ENCODE peak calls at places on chromosomes 13 and 19, in four cellular contexts. O is SK-N-SH, K is A549, U is GM12878. R is an unnamed sample.

GRCh38 chr19:45960595-45961235 is 12.9 kb downstream of the NOVA2 start:
- DNase-seq in O (peak), K (no peak), U (no peak), R (no peak)

GRCh38 chr19:5153601-5154128 is 184.8 kb downstream of the KDM4B start:
- DNase-seq in O (peak), K (no peak), U (no peak), R (no peak)

GRCh38 chr13:49428041-49428763 is 15.7 kb downstream of the CAB39L start:
- DNase-seq in O (no peak), K (no peak), U (no peak), R (no peak)

GRCh38 chr19:45940515-45940805 is 25.9 kb upstream of the NANOS2 start:
- DNase-seq in O (no peak), K (no peak), U (no peak), R (no peak)

GRCh38 chr13:62185631-62186256 is 770.1 kb upstream of the PCDH20 start:
- DNase-seq in O (no peak), K (no peak), U (no peak), R (no peak)

GRCh38 chr19:49533551-49534488 is 6.0 kb downstream of the RCN3 start:
- DNase-seq in O (peak), K (peak), U (peak), R (no peak)

GRCh38 chr13:31982540-31982939 is 49.0 kb upstream of the FRY start:
- DNase-seq in O (peak), K (peak), U (no peak), R (peak)

GRCh38 chr19:41689993-41690800 is 2.1 kb upstream of the CEACAM7 start:
- DNase-seq in O (no peak), K (no peak), U (no peak), R (no peak)

GRCh38 chr13:25752957-25753540 is 298.8 kb downstream of the SHISA2 start:
- DNase-seq in O (no peak), K (no peak), U (no peak), R (no peak)

GRCh38 chr13:49082653-49083536 is 107.2 kb downstream of the FNDC3A start:
- DNase-seq in O (no peak), K (no peak), U (peak), R (no peak)

GRCh38 chr13:50149932-50150331 is 134.7 kb downstream of the KCNRG start:
- DNase-seq in O (no peak), K (no peak), U (no peak), R (no peak)

GRCh38 chr13:96417956-96418355 is 328.0 kb downstream of the HS6ST3 start:
- DNase-seq in O (peak), K (no peak), U (no peak), R (no peak)

GRCh38 chr19:48325265-48325910 is at the start of gene EMP3:
- DNase-seq in O (no peak), K (peak), U (peak), R (no peak)

GRCh38 chr19:4932711-4933110 is 23.4 kb downstream of the UHRF1 start:
- DNase-seq in O (no peak), K (no peak), U (no peak), R (no peak)

GRCh38 chr13:45196622-45197021 is 4.2 kb downstream of the KCTD4 start:
- DNase-seq in O (no peak), K (no peak), U (no peak), R (no peak)

GRCh38 chr13:43663474-43664090 is 123.2 kb downstream of the ENOX1 start:
- DNase-seq in O (no peak), K (no peak), U (no peak), R (no peak)

GRCh38 chr13:75308222-75308621 is 173.7 kb downstream of the TBC1D4 start:
- DNase-seq in O (no peak), K (no peak), U (no peak), R (no peak)
- TF ChIP-seq RAD21 in O (no peak), K (no peak), U (no peak), R (no peak)

GRCh38 chr19:38666662-38667448 is 19.4 kb downstream of the ACTN4 start:
- DNase-seq in O (no peak), K (no peak), U (no peak), R (no peak)
- TF ChIP-seq PBX3 in O (no peak), K (peak), U (no peak), R (no peak)

GRCh38 chr13:78131811-78132210 is 213.2 kb upstream of the EDNRB start:
- DNase-seq in O (no peak), K (no peak), U (no peak), R (no peak)

GRCh38 chr13:78133511-78133910 is 214.9 kb upstream of the EDNRB start:
- DNase-seq in O (peak), K (no peak), U (no peak), R (no peak)

GRCh38 chr13:78129850-78130249 is 211.2 kb upstream of the EDNRB start:
- DNase-seq in O (no peak), K (no peak), U (no peak), R (no peak)
- TF ChIP-seq RAD21 in O (no peak), K (no peak), U (no peak), R (no peak)

DNA sequence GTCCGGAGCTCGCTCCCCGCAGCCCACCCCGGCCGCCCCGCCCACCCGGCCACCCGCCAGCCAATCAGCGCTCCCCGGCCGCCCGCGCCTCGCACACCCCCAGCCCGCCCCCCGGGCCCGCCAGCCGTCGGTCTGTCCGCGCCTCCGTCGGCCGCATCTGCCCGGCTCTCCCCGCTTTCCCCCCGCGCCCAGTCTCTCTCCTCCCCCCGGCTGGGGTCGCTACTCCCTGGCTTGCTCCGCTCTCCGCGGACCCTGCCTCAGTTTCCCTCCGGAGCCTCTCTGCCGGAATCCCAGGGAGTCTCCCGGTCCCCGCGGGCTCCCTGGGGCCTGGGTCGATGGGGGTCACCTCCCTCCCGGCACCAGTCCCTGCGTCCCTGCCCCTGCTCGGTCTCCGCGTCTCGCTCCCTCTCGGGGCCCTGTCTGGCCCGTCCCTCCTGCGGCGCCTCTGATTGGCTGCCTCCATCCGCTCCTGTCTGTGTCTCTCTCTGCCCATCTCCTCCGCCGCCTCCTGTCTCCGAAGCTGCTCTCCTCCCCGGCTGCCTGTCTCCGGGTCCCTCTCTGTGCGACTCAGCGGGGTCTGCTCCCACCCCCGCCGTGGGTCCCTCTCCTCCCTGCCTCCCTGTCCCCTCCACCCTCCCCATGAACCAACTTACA is 485 bp downstream of the IL11 start:
- DNase-seq in O (peak), K (peak), U (no peak), R (no peak)
- TF ChIP-seq PBX3 in O (peak), K (peak), U (no peak), R (no peak)

DNA sequence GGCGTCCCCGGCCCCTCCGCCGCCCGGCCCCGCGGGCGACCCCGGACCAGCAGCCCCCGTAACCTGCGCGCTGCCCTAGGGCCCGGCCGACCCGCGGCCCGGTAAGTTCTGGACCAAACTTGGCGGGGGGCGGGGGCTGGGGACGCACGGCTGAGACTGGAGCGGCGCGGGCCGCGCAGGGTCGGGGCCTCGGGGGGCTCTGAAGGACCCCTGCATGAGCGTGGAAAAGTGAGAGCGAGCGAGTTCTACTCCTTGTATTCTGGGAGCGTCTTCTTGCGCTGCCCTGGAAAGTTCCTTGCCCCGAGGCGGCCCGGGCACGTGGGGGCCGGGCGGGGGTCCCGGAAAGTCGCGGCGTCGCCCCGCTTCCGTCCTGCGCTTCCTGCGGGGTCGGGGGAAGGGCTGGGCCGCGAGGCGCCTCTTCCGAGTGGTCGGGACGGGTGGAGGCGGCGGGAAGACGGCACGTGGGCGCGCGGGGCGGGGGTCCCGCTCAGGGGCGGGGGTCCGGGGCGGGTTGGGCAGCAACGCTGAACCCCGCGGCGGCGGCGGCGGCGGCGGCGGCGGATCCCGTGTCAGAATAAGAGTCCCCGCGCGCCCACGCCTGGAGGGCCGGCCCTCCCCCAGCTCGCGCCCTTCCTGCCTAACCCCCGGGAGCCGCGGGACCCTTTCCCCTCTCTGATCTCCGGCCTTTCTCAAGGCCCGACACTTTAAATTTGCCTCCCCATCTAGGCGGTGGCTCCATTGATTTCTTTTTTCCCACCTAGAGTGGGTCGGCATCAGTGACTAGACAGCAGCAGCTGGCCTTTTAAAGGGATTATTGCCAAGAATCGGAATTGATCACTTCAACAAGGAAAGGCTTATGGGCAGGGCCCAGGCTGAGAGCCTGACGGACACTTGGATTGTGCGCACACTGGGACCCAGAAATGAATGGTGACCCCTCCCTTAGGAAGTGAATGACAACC is 723 bp downstream of the GATAD2A start:
- DNase-seq in O (peak), K (no peak), U (no peak), R (no peak)
- TF ChIP-seq RAD21 in O (no peak), K (no peak), U (no peak), R (no peak)

GRCh38 chr19:38786572-38787265 is 2.3 kb upstream of the LGALS7B start:
- DNase-seq in O (no peak), K (no peak), U (no peak), R (no peak)
- TF ChIP-seq PBX3 in O (no peak), K (no peak), U (no peak), R (no peak)

DNA sequence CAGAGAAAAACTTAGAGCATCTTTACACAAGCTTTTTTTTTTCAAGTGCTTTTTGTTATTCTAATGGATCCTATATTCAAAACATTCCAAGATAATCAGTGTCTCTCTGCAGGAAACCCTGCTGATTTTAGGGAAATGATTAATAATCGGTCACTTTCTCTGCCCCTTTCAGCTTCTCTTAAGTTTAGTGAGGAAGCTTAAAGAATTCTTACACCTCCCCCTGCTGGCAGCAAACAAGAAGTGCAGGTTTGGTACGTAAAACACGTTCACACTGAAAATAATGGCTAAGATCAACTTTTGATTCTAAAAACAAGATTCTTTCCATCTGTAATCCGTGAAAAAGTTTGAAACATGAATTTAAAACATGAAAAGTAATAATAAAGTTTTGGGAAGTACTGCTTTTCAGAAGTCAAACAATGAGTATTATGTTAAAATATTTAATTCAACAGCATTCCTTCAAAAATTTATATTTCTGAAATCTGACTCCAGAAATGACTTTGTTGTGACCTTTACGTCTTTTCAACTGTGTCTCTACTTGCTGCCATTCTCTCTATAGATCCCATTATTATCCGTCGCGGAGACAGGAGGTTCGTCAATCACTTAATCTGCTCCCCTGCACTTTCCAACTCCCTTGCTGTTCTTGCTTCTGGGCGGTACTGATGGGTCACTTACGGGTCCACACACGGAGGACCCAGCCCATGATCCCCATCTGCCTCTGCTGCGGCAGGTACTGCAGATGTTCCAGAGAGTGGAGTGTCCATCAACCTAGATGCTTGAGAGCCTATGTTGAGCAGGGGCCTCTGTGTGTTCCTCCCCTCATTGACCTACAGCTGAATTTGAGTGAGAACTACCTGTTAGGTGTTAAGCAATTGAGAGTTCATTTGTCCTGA is 203.1 kb upstream of the EDNRB start:
- DNase-seq in O (peak), K (peak), U (peak), R (peak)
- TF ChIP-seq RAD21 in O (peak), K (peak), U (peak), R (no peak)

DNA sequence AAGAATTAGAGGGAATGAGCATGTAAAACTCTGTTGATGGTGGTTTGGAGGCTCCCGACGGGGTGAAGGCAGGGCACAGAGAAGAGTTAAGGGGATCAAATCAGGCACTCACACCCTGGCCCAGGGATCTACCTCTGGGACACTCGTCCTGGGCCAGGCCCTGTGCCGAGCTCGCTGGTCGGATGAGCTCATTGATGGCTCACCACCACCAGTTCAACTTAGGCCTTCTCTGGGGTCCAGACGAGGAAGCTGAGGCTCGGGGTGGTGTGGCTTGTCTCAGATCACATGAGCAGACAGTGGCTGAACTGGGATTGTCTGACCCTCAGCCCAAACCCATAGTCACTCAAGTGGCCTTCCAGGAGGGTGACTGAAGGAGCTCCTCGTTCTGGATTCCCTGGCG is 1.6 kb downstream of the NACC1 start:
- DNase-seq in O (no peak), K (no peak), U (no peak), R (no peak)
- TF ChIP-seq PBX3 in O (no peak), K (no peak), U (no peak), R (no peak)

GRCh38 chr13:98504371-98504963 is 72.4 kb downstream of the STK24 start:
- DNase-seq in O (no peak), K (no peak), U (peak), R (no peak)
- TF ChIP-seq RAD21 in O (no peak), K (no peak), U (peak), R (no peak)

GRCh38 chr13:77918391-77919261 is at the start of gene EDNRB:
- DNase-seq in O (peak), K (peak), U (no peak), R (no peak)

GRCh38 chr13:77916481-77916880 is 2.1 kb downstream of the EDNRB start:
- DNase-seq in O (no peak), K (no peak), U (no peak), R (no peak)

GRCh38 chr13:77915676-77916075 is 3.0 kb downstream of the EDNRB start:
- DNase-seq in O (no peak), K (no peak), U (no peak), R (no peak)

GRCh38 chr13:77925616-77926015 is 7.0 kb upstream of the EDNRB start:
- DNase-seq in O (no peak), K (no peak), U (no peak), R (no peak)

DNA sequence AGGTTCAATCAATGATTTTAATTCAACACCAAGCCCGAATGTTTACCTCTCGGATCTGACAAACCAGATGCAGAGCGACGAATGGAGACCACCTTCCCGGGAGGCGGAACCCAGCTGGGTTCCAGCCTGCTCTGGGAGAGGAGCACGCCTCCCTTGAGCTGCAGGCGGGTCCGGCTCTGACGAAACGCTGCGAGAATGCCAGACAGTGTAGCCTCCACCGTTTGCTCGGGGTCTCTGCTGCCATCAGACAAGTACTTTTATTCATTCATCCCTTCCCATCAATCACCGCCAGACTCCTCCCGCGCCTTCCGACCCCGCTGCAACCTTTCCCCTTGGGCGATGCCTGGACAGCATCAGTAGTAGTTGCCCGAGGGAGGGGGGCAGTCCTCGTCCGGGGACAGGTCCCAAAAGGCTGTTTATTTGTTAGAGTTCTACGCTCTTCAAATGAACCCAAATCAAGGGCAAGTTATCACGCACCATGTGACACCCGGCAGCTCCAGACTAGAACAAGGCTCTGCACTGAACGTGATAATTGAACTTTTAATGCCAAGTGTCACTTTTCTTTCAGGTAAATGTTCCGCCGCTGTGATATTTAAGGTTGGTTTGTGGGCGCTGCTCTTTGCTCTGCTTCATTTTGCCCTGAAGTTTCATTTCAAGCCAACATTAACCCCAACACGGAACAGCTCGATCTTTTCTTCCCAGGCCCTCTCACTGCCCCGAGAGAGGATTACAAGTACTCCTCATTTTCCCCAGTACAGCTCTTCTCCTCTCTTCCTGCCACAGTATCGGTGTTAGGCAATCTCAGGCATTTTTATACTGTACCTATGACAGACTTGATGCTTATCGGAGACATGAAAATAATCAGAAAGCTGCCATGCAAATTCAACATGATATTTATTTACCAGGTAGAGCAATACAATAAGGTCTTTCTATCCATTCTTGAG is 992 bp upstream of the EDNRB start:
- DNase-seq in O (peak), K (peak), U (no peak), R (no peak)
- TF ChIP-seq PBX3 in O (no peak), K (no peak), U (no peak), R (no peak)

R was measured in HepG2.